ENCODE peak calls at places on chromosomes 11 and 22, in six cellular contexts. I is H9, C is mesendoderm, E is IMR-90, L is mesenchymal stem cell, F is H1. V is an unnamed sample. For H3K4me1, the result is how much of the 10 kb centered on the place peaks cover.

GRCh38 chr11:67428052-67429001 is at the start of gene RPS6KB2:
- DNase-seq in I (peak), C (peak), E (peak), L (peak), F (peak), V (peak)

GRCh38 chr11:99069831-99070444 is 49.2 kb downstream of the CNTN5 start:
- DNase-seq in I (peak), C (peak), E (no peak), L (peak), F (peak), V (peak)

GRCh38 chr22:17007852-17008731 is at the start of gene GAB4:
- DNase-seq in I (no peak), C (no peak), E (no peak), L (no peak), F (peak), V (no peak)

GRCh38 chr11:67252831-67253239 is 13.4 kb upstream of the GRK2 start:
- DNase-seq in I (no peak), C (peak), E (peak), L (peak), F (no peak), V (no peak)

GRCh38 chr11:117830674-117831351 is 6.3 kb upstream of the FXYD2 start:
- DNase-seq in I (peak), C (no peak), E (no peak), L (no peak), F (peak), V (no peak)

GRCh38 chr11:118996926-118997626 is 862 bp upstream of the CENATAC start:
- DNase-seq in I (peak), C (peak), E (peak), L (peak), F (no peak), V (no peak)

GRCh38 chr11:34252651-34253050 is 105.2 kb downstream of the ABTB2 start:
- DNase-seq in I (no peak), C (no peak), E (no peak), L (no peak), F (no peak), V (no peak)

GRCh38 chr11:8732748-8733241 is 50.2 kb downstream of the RPL27A start:
- DNase-seq in I (no peak), C (peak), E (peak), L (peak), F (no peak), V (no peak)

GRCh38 chr11:1786466-1786865 is 22.7 kb upstream of the CTSD start:
- DNase-seq in I (no peak), C (no peak), E (no peak), L (no peak), F (no peak), V (no peak)

GRCh38 chr22:49391436-49391835 is 436.2 kb downstream of the BRD1 start:
- DNase-seq in I (peak), C (no peak), E (no peak), L (no peak), F (no peak), V (no peak)

GRCh38 chr11:13249992-13250391 is 27.6 kb upstream of the BMAL1 start:
- DNase-seq in I (no peak), C (peak), E (no peak), L (peak), F (no peak), V (no peak)

GRCh38 chr11:134098566-134099184 is 29.8 kb downstream of the JAM3 start:
- DNase-seq in I (no peak), C (peak), E (no peak), L (no peak), F (no peak), V (no peak)

GRCh38 chr11:86749376-86749775 is 51.0 kb upstream of the PRSS23 start:
- DNase-seq in I (peak), C (peak), E (no peak), L (no peak), F (no peak), V (no peak)

GRCh38 chr11:104327864-104328513 is 164.0 kb upstream of the PDGFD start:
- DNase-seq in I (no peak), C (no peak), E (peak), L (no peak), F (no peak), V (no peak)

GRCh38 chr22:41501209-41501608 is 32.3 kb downstream of the ACO2 start:
- DNase-seq in I (no peak), C (peak), E (no peak), L (no peak), F (no peak), V (no peak)

GRCh38 chr11:2510626-2511402 is 66.0 kb downstream of the KCNQ1 start:
- DNase-seq in I (no peak), C (no peak), E (no peak), L (no peak), F (no peak), V (no peak)

GRCh38 chr11:1473786-1474185 is 12.8 kb downstream of the MOB2 start:
- DNase-seq in I (no peak), C (no peak), E (no peak), L (no peak), F (no peak), V (no peak)

GRCh38 chr22:32499666-32500065 is 25.1 kb downstream of the FBXO7 start:
- DNase-seq in I (no peak), C (no peak), E (no peak), L (no peak), F (no peak), V (no peak)

GRCh38 chr22:29751139-29751538 is 15.7 kb downstream of the ZMAT5 start:
- DNase-seq in I (no peak), C (no peak), E (peak), L (no peak), F (no peak), V (no peak)

GRCh38 chr11:17646451-17647145 is 72.8 kb upstream of the MYOD1 start:
- DNase-seq in I (no peak), C (no peak), E (no peak), L (no peak), F (no peak), V (no peak)

GRCh38 chr11:19013181-19013857 is 47.2 kb downstream of the MRGPRX2 start:
- DNase-seq in I (peak), C (peak), E (no peak), L (no peak), F (peak), V (no peak)

GRCh38 chr11:33268945-33269567 is 11.9 kb downstream of the HIPK3 start:
- DNase-seq in I (no peak), C (no peak), E (peak), L (peak), F (no peak), V (no peak)

GRCh38 chr11:120773501-120774031 is 250.3 kb upstream of the TBCEL start:
- DNase-seq in I (no peak), C (no peak), E (no peak), L (peak), F (no peak), V (no peak)

GRCh38 chr22:37503850-37504249 is 15.4 kb downstream of the CARD10 start:
- DNase-seq in I (no peak), C (no peak), E (no peak), L (no peak), F (no peak), V (no peak)

GRCh38 chr11:72812604-72812967 is 1.6 kb upstream of the ATG16L2 start:
- DNase-seq in I (no peak), C (no peak), E (no peak), L (peak), F (no peak), V (no peak)

GRCh38 chr11:79078999-79079398 is 361.8 kb downstream of the TENM4 start:
- DNase-seq in I (no peak), C (no peak), E (no peak), L (no peak), F (no peak), V (no peak)

DNA sequence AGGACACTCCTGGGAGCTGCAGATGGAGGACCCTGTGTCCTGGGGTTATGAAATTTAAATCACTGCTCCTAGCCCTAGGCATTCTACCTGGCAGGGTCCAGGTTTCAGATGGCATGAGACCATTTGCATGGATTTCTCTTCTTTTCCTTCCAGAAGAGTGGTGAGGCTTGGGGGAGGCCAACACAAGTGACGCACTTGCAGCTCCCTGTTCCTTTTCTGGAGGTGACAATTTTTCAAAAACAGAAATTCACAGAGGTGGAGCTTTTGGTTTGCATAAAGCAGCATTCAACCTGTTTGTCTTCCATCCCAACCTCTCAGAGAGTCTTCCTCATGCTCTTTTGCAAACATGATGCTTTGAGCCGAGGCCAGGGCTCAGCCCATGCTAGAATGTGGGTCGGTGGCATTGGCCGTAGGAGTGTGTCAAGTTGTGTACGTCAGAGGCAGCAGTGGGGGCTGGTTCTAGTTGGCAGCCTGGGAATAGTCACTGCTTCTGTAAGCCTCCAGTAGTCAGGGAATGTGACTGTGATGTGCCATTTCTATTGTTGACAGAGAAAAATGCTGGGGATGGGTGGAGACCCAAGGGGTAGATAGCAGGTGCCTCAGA is 6.4 kb downstream of the CRY2 start:
- DNase-seq in I (no peak), C (no peak), E (no peak), L (no peak), F (no peak), V (no peak)
- H3K4me1 ChIP-seq in I (under half), C (under half), E (under half), L (under half), F (under half), V (under half)

DNA sequence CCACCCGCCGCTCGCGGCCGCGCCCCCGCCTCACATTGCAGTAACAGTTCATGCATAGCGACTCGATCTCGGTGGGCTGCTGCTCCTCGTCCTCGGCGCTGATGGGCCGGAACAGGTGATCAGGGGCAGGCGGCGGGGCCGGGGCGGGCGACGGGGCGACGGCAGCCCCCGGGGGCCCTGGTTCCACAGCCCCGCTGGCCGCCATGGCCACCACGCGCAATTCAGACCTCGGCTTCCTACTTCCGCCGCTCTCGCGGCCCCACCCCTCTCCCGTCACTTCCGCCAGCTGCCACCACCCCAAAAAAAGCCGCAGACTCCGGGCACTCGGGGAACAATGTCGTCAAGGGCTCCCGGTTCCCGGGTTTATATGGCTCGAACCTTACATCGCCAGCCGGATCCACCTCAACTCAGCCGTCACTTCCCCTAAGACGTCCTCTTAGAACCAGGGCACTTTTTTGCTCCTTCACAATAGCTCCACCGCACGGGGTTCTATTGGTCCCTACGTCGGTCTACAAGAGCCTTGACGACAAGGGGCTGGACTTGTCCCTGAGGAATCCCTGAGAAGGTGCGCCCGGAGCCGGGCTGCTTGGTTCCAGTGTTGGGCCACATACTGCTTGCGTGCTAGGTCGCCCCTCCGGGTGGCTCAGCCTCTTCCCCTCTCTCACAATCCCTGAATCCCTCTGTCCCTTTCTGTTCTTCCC is at the start of gene ZPR1:
- DNase-seq in I (peak), C (peak), E (peak), L (peak), F (peak), V (peak)
- H2BK5ac ChIP-seq in I (no peak), C (no peak), E (peak), L (no peak), F (no peak), V (peak)

GRCh38 chr22:20532256-20532993 is 25.0 kb downstream of the MED15 start:
- DNase-seq in I (no peak), C (no peak), E (no peak), L (no peak), F (no peak), V (no peak)
- H3K4me1 ChIP-seq in I (under half), C (under half), E (under half), L (half or more), F (under half), V (under half)

GRCh38 chr11:96265972-96266371 is 77.0 kb downstream of the MAML2 start:
- DNase-seq in I (no peak), C (no peak), E (no peak), L (no peak), F (no peak), V (no peak)

GRCh38 chr11:96267001-96267489 is 76.0 kb downstream of the MAML2 start:
- DNase-seq in I (no peak), C (no peak), E (no peak), L (no peak), F (no peak), V (no peak)

GRCh38 chr11:96265236-96265737 is 77.7 kb downstream of the MAML2 start:
- DNase-seq in I (no peak), C (no peak), E (no peak), L (no peak), F (no peak), V (no peak)

GRCh38 chr11:96263361-96263763 is 79.6 kb downstream of the MAML2 start:
- DNase-seq in I (no peak), C (no peak), E (peak), L (peak), F (no peak), V (no peak)

GRCh38 chr11:96264364-96264763 is 78.6 kb downstream of the MAML2 start:
- DNase-seq in I (no peak), C (no peak), E (no peak), L (peak), F (no peak), V (no peak)
- H2BK5ac ChIP-seq in I (no peak), C (no peak), E (peak), L (no peak), F (no peak), V (no peak)

GRCh38 chr11:6225024-6225423 is 9.4 kb downstream of the FHIP1B start:
- DNase-seq in I (no peak), C (peak), E (no peak), L (no peak), F (no peak), V (no peak)
- H3K4me1 ChIP-seq in I (under half), C (under half), E (under half), L (under half), F (under half), V (under half)

DNA sequence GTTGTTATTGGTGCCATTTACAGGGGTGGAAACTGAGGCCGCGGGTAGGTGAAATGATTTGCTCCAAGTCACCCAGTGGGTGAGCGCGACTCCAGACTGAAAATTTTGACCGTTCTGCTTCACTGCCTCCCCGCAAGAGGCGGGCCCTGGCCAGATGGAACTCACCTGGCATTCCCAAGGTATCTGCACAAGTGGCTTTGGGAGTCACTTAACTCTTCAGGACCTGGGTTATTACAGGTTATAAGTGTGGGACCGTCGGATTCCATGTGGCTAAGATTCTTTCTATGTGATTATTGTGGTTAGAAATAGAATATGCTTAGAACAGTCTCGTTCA is 598 bp downstream of the CABIN1 start:
- DNase-seq in I (no peak), C (peak), E (no peak), L (no peak), F (no peak), V (no peak)
- H2BK5ac ChIP-seq in I (no peak), C (no peak), E (no peak), L (no peak), F (peak), V (peak)

GRCh38 chr22:46579751-46580449 is 40.3 kb upstream of the GRAMD4 start:
- DNase-seq in I (peak), C (no peak), E (no peak), L (no peak), F (no peak), V (no peak)

GRCh38 chr22:46581580-46582244 is 38.5 kb upstream of the GRAMD4 start:
- DNase-seq in I (peak), C (no peak), E (no peak), L (no peak), F (no peak), V (no peak)

GRCh38 chr22:46582281-46582811 is 37.8 kb upstream of the GRAMD4 start:
- DNase-seq in I (peak), C (no peak), E (no peak), L (no peak), F (no peak), V (no peak)

GRCh38 chr22:46578824-46579561 is 41.2 kb upstream of the GRAMD4 start:
- DNase-seq in I (peak), C (no peak), E (peak), L (peak), F (no peak), V (no peak)

DNA sequence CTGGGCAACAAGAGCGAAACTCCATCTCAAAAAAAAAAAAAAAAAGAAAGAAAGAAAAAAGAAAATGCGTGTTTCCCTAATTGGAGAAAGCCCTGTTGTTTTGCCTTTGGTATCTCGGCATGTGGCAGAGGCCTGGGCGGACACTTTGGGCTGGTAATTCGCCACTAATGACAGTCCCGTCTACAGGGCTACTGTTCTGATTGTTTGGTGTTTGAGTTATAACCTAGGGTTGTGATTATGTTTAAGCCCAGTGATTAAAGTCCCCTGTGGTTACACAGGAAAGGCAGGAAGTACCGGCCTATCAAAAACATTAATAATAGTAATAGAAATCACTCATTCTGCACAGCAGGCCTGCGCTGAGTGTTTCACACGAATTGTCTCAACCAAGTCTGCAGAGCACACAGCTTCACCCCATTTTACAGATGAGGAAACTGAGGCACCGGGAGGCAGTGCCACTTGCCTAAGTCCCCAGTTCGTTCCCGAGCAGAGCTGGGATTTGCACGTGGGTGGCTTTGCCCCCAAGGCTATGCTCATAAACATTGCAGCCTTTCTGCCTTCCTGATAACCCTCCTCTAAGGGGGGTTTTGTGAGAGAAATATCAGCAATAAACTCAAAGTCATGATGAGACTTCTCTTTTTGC is 39.1 kb upstream of the GRAMD4 start:
- DNase-seq in I (no peak), C (no peak), E (no peak), L (no peak), F (no peak), V (no peak)
- H3K4me1 ChIP-seq in I (under half), C (under half), E (under half), L (half or more), F (under half), V (under half)

GRCh38 chr22:26589367-26589844 is 526 bp downstream of the TPST2 start:
- DNase-seq in I (no peak), C (peak), E (peak), L (peak), F (peak), V (peak)
- H2BK5ac ChIP-seq in I (no peak), C (peak), E (peak), L (no peak), F (peak), V (peak)

DNA sequence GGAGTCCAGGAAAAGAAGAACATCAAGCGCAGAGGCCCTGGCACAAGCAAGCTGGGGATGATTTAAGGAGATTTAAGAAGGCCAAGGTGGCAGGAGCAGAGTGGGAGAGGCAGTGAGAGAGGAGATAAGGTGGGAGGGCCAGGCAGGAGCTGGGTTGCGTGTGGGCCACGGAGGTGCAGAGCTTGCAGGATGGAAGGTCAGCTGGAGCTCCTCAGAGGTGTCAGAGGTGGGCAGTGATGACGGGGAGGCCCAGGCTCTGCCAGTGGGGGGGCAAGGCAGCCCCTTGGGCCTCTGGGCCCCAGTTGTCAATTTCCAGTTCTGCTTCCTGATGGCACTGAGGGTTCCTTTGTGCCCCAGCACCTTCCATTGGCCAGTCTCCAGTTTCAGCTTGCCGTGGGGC is 6.5 kb downstream of the FRMD8 start:
- DNase-seq in I (no peak), C (no peak), E (no peak), L (no peak), F (no peak), V (no peak)
- H3K4me1 ChIP-seq in I (under half), C (under half), E (under half), L (under half), F (under half), V (under half)

GRCh38 chr11:89489930-89490329 is 1.2 kb downstream of the NOX4 start:
- DNase-seq in I (no peak), C (no peak), E (peak), L (peak), F (no peak), V (no peak)

GRCh38 chr11:89495951-89496350 is 4.8 kb upstream of the NOX4 start:
- DNase-seq in I (no peak), C (peak), E (peak), L (peak), F (no peak), V (peak)

GRCh38 chr11:89487016-89487415 is 4.2 kb downstream of the NOX4 start:
- DNase-seq in I (no peak), C (peak), E (peak), L (no peak), F (no peak), V (no peak)

GRCh38 chr11:89491141-89491690 is at the start of gene NOX4:
- DNase-seq in I (peak), C (peak), E (peak), L (peak), F (peak), V (peak)
- H2BK5ac ChIP-seq in I (no peak), C (peak), E (peak), L (peak), F (no peak), V (peak)